ENCODE peak calls at places on chromosomes 11 and 22, in seven cellular contexts. C, Y, H, L, V, X and E are unnamed samples.

GRCh38 chr11:31387379-31387778 is 17.7 kb downstream of the DNAJC24 start:
- DNase-seq in Y (no peak), V (no peak), C (peak), H (peak), L (no peak), X (no peak), E (peak)

GRCh38 chr11:117970400-117971024 is 15.7 kb upstream of the IL10RA start:
- DNase-seq in Y (no peak), X (no peak), V (no peak), H (no peak), L (no peak), C (no peak), E (no peak)

GRCh38 chr11:100991541-100991940 is 138.1 kb downstream of the PGR start:
- DNase-seq in C (peak), X (no peak), V (no peak), H (peak), Y (no peak), L (no peak), E (no peak)

GRCh38 chr11:128717581-128717980 is 23.7 kb downstream of the FLI1 start:
- DNase-seq in L (peak), C (no peak), V (no peak), Y (no peak), H (no peak), X (no peak), E (no peak)

GRCh38 chr11:117815262-117815803 is 9.2 kb downstream of the FXYD2 start:
- DNase-seq in C (no peak), X (no peak), V (no peak), H (no peak), L (peak), Y (no peak), E (no peak)

GRCh38 chr11:27700351-27701261 is at the start of gene BDNF:
- DNase-seq in X (peak), L (peak), V (no peak), C (peak), Y (peak), H (peak), E (no peak)

GRCh38 chr11:31449040-31449439 is 60.4 kb downstream of the IMMP1L start:
- DNase-seq in Y (no peak), H (no peak), C (no peak), V (no peak), X (no peak), L (no peak), E (no peak)

GRCh38 chr22:34669001-34669400 is 397.0 kb upstream of the ISX start:
- DNase-seq in C (peak), L (no peak), H (peak), X (no peak), Y (peak), V (no peak), E (no peak)

GRCh38 chr22:31284241-31284745 is 8.0 kb downstream of the PIK3IP1 start:
- DNase-seq in C (no peak), H (no peak), Y (no peak), V (no peak), X (no peak), L (no peak), E (no peak)

GRCh38 chr11:45933131-45933821 is 10.8 kb downstream of the LARGE2 start:
- DNase-seq in Y (peak), X (no peak), H (peak), V (no peak), L (peak), C (peak), E (no peak)

GRCh38 chr11:7694953-7695271 is 11.4 kb downstream of the OVCH2 start:
- DNase-seq in C (no peak), L (no peak), V (no peak), Y (no peak), H (no peak), X (no peak), E (no peak)

GRCh38 chr11:8719260-8720190 is 36.9 kb downstream of the RPL27A start:
- DNase-seq in Y (peak), H (peak), V (peak), L (no peak), C (peak), X (peak), E (peak)

GRCh38 chr11:47445840-47446239 is 3.1 kb downstream of the RAPSN start:
- DNase-seq in V (no peak), X (no peak), C (no peak), L (no peak), Y (no peak), H (no peak), E (no peak)

GRCh38 chr11:47449541-47449940 is 605 bp upstream of the RAPSN start:
- DNase-seq in V (no peak), L (no peak), Y (no peak), C (no peak), H (no peak), X (no peak), E (no peak)

GRCh38 chr11:47448566-47449427 is at the start of gene RAPSN:
- DNase-seq in L (no peak), C (no peak), X (no peak), H (no peak), V (peak), Y (no peak), E (no peak)

GRCh38 chr11:47446833-47447232 is 2.1 kb downstream of the RAPSN start:
- DNase-seq in X (no peak), Y (no peak), C (no peak), H (no peak), L (no peak), V (no peak), E (no peak)

DNA sequence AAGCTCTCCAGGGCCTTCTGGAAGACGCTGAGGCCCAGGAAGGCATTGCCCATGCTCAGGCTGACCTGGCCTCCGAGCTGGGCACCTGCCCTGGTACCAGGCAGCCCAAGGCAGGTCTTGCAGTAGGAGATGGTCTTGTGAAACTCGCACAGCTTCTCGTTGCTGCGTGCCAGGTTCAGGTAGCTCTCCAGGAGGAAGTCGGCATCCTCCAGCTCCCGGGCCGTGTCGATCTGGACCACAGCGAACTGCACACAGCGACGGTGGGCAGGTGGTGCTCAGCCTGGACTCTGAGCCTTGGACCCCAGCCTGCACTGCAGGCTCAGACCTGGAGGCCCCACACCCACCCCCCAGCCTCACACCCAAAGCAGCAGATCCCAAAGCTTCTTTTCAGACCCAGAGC is 1.0 kb downstream of the RAPSN start:
- DNase-seq in V (no peak), H (no peak), C (no peak), L (no peak), X (no peak), Y (no peak), E (no peak)
- H3K4me3 ChIP-seq in V (no peak), H (no peak), C (no peak), L (no peak), X (no peak), Y (no peak), E (no peak)

GRCh38 chr22:50266994-50267393 is 3.2 kb downstream of the MAPK11 start:
- DNase-seq in Y (no peak), C (no peak), V (no peak), H (no peak), L (no peak), X (no peak), E (no peak)
- H3K4me3 ChIP-seq in Y (peak), C (no peak), V (peak), H (peak), L (no peak), X (no peak), E (no peak)

GRCh38 chr22:32410459-32410858 is 1.6 kb downstream of the RTCB start:
- DNase-seq in C (no peak), L (no peak), V (no peak), Y (peak), H (no peak), X (no peak), E (no peak)
- H3K4me3 ChIP-seq in C (no peak), L (peak), V (peak), Y (peak), H (no peak), X (peak), E (no peak)

GRCh38 chr11:130070829-130071205 is 1.1 kb downstream of the APLP2 start:
- DNase-seq in Y (peak), L (no peak), H (peak), V (peak), X (no peak), C (peak), E (no peak)
- H3K4me3 ChIP-seq in Y (peak), L (peak), H (peak), V (peak), X (peak), C (peak), E (peak)

DNA sequence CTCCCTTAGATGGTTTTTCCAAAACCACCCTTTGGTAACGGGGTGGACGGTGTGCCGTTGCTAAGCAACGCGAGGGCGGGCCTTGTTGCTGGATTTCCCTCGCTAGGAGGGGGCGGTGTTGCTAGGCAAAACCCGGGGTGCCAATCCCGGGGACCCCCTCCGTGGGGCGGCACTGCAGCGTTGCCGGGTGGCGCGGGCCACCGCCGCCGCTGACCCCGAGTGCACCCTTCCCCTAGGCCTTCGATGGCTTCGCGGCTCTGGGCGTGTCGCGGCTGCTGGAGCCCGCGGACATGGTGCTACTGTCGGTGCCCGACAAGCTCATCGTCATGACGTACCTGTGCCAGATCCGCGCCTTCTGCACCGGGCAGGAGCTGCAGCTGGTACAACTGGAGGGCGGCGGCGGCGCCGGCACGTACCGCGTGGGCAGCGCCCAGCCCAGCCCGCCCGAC is 8.9 kb downstream of the EHBP1L1 start:
- DNase-seq in V (no peak), H (no peak), Y (no peak), X (no peak), L (no peak), C (no peak), E (no peak)
- H3K4me3 ChIP-seq in V (no peak), H (no peak), Y (no peak), X (no peak), L (no peak), C (no peak), E (no peak)

DNA sequence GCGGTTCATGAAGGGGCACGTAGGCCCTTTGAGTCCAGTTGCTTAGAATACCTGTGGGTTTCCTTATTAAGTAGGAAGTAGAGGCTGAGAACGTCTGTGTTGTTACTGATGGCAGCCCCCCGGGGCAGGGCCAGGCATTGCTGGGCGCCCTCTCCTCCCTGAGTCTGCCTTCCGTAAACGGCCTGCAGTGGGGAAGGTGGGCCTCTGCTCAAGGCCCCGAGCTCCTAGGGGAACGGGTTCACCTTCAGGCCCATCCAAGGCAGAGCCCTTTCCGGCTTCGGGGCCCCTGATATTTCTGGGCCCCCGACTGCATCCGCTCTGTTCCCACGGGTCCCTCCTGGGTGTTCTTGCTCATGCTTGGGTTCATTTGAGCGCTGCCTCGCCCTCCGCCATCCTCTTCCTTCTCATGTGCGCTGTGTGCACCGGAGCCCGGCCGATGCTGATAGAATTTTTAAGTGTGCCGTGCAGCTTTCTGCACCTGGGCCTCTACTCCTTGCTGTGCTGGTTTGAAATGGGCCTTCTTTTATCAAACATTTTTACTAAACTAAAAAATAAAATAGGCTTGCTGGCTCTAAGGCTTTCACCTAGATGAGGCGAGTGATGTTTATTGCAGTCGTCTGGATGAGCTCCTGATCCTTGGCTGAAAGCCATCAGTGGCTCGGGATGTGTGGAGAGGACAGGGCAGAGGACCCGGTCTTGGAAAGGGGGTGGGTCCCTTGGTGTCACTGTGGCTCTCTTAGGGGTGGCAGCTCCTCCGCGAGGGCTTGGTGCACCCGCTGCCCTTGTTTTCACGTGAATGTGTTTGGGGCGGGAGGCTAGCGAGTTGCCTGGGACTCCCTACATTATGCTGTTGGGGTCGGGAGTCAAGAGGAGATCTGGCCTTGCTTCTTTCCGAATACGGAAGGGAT is 12.3 kb downstream of the TBC1D22A start:
- DNase-seq in C (no peak), H (no peak), Y (no peak), X (no peak), V (no peak), L (peak), E (no peak)
- H3K4me3 ChIP-seq in C (no peak), H (no peak), Y (no peak), X (no peak), V (no peak), L (peak), E (no peak)

DNA sequence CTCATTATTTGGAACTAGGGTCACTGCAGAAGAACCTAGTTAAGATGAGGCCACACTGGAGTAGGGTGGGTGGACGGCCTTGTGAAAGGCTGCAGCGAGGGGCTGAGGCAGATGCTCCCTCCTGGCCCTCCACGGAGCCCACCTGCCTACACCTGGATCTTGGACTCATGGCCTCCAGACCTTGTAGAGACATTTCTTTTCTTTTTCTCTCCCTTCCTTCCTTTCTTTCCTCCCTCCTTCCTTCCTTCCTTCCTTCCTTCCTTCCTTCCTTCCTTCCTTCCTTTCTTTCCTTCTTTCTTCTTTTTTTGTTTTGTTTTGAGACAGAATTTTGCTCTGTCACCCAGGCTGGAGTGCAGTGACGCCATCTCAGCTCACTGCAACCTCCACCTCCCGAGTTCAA is 26.6 kb downstream of the DUSP8 start:
- DNase-seq in V (no peak), H (no peak), X (no peak), C (no peak), L (no peak), Y (no peak), E (no peak)
- H3K4me3 ChIP-seq in V (no peak), H (no peak), X (no peak), C (no peak), L (no peak), Y (no peak), E (no peak)

GRCh38 chr11:19714093-19714386 is 1.4 kb downstream of the NAV2 start:
- DNase-seq in Y (peak), C (no peak), L (no peak), H (no peak), X (no peak), V (no peak), E (no peak)
- H3K4me3 ChIP-seq in Y (peak), C (peak), L (no peak), H (peak), X (no peak), V (peak), E (peak)